ENCODE peak calls at places on chromosomes 16 and 17, in ten cellular contexts. T is CD8-positive, alpha-beta T cell; L is Panc1; E is AG04450; R is body of pancreas; O is adrenal gland; G is BJ; H is tibial artery; X is PC-3; B is psoas muscle. Y is an unnamed sample.

GRCh38 chr16:47477680-47478079 is 16.5 kb downstream of the PHKB start:
- DNase-seq in T (no peak), L (no peak), E (no peak), R (no peak), O (no peak), G (no peak), H (no peak), X (peak; percentile 61), B (no peak), Y (no peak)

GRCh38 chr16:47732806-47733150 is 271.6 kb downstream of the PHKB start:
- DNase-seq in T (no peak), L (peak; percentile 42), E (peak; percentile 94), R (no peak), O (no peak), G (no peak), H (no peak), X (peak; percentile 71), B (no peak), Y (no peak)

GRCh38 chr17:6428207-6428965 is 6.5 kb downstream of the AIPL1 start:
- DNase-seq in T (no peak), L (no peak), E (no peak), R (no peak), O (no peak), G (no peak), H (no peak), X (no peak), B (no peak), Y (no peak)

GRCh38 chr17:29784661-29785060 is 145.4 kb downstream of the SSH2 start:
- DNase-seq in T (no peak), L (no peak), E (no peak), R (no peak), O (no peak), G (no peak), H (no peak), X (no peak), B (no peak), Y (no peak)

GRCh38 chr16:88633684-88634140 is 4.7 kb upstream of the IL17C start:
- DNase-seq in T (peak; percentile 41), L (no peak), E (no peak), R (peak; percentile 45), O (no peak), G (no peak), H (peak; percentile 37), X (no peak), B (no peak), Y (peak; percentile 36)

GRCh38 chr16:22217890-22218730 is 12.0 kb downstream of the EEF2K start:
- DNase-seq in T (no peak), L (no peak), E (no peak), R (no peak), O (no peak), G (no peak), H (peak; percentile 66), X (no peak), B (peak; percentile 55), Y (peak; percentile 36)

GRCh38 chr17:74532115-74532514 is 840 bp upstream of the CD300LB start:
- DNase-seq in T (no peak), L (no peak), E (no peak), R (peak; percentile 19), O (peak; percentile 63), G (no peak), H (peak; percentile 64), X (no peak), B (no peak), Y (peak; percentile 70)

GRCh38 chr16:15897834-15898254 is 9.4 kb upstream of the CEP20 start:
- DNase-seq in T (no peak), L (no peak), E (no peak), R (no peak), O (no peak), G (no peak), H (no peak), X (peak; percentile 38), B (no peak), Y (no peak)

GRCh38 chr16:87963400-87963799 is 12.2 kb downstream of the BANP start:
- DNase-seq in T (peak; percentile 47), L (no peak), E (no peak), R (no peak), O (no peak), G (peak; percentile 43), H (no peak), X (peak; percentile 50), B (no peak), Y (no peak)

GRCh38 chr16:24853830-24854229 is 8.1 kb downstream of the SLC5A11 start:
- DNase-seq in T (no peak), L (no peak), E (no peak), R (peak; percentile 20), O (peak; percentile 29), G (no peak), H (no peak), X (peak; percentile 78), B (no peak), Y (peak; percentile 60)

GRCh38 chr17:15269690-15270089 is 4.6 kb upstream of the PMP22 start:
- DNase-seq in T (no peak), L (no peak), E (no peak), R (no peak), O (no peak), G (no peak), H (no peak), X (no peak), B (no peak), Y (no peak)

GRCh38 chr17:51455931-51456330 is 195.6 kb downstream of the UTP18 start:
- DNase-seq in T (no peak), L (no peak), E (no peak), R (no peak), O (no peak), G (no peak), H (no peak), X (no peak), B (no peak), Y (no peak)

GRCh38 chr16:10578474-10579316 is 1.7 kb downstream of the EMP2 start:
- DNase-seq in T (no peak), L (no peak), E (no peak), R (peak; percentile 47), O (no peak), G (no peak), H (no peak), X (peak; percentile 55), B (no peak), Y (no peak)

GRCh38 chr16:56606688-56607618 is 1.4 kb upstream of the MT2A start:
- DNase-seq in T (no peak), L (no peak), E (peak; percentile 93), R (peak; percentile 64), O (peak; percentile 96), G (peak; percentile 96), H (peak; percentile 92), X (peak; percentile 95), B (peak; percentile 92), Y (peak; percentile 83)

GRCh38 chr17:43691317-43691693 is 29.6 kb upstream of the MEOX1 start:
- DNase-seq in T (no peak), L (no peak), E (no peak), R (no peak), O (no peak), G (no peak), H (no peak), X (no peak), B (no peak), Y (no peak)

DNA sequence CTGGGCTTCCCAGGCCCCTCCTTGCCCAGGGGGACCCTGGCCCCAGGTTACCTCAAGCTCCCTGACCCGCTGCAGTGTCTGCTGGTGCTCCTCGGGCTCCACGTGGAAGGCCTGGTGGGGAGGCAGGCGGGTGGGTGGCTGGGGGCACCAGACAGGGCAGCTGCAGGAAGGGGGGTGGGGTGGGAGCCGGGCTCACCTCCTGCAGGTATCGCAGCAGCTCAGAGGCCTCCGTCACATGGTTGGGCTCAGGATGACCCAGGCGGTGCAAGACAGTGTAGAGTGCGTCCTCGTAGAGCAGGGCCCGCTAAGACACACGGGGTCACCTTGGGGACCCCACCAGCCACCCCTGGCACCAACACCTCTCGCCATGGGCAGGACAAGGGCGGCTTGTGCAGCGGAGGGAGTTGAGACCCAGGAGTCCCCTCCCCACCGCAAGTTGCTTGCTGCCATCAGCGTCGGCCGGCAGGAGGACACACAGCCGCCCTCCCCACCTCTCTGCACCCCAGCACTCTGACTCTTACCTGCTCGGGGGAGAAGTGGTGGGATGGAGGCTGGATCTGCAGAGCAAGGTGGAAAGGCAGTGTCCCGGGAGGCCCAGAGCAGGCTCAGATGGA is 1.1 kb downstream of the UNC13D start:
- DNase-seq in T (peak; percentile 11), L (no peak), E (no peak), R (peak; percentile 6), O (no peak), G (no peak), H (no peak), X (no peak), B (no peak), Y (no peak)
- H3K4me3 ChIP-seq in T (peak overlapping the region; percentile 93), L (no peak overlapping the region), E (no peak overlapping the region), R (no peak overlapping the region), O (no peak overlapping the region), G (no peak overlapping the region), H (peak overlapping the region; percentile 5), X (peak overlapping the region; percentile 57), B (peak overlapping the region; percentile 34), Y (no peak overlapping the region)

DNA sequence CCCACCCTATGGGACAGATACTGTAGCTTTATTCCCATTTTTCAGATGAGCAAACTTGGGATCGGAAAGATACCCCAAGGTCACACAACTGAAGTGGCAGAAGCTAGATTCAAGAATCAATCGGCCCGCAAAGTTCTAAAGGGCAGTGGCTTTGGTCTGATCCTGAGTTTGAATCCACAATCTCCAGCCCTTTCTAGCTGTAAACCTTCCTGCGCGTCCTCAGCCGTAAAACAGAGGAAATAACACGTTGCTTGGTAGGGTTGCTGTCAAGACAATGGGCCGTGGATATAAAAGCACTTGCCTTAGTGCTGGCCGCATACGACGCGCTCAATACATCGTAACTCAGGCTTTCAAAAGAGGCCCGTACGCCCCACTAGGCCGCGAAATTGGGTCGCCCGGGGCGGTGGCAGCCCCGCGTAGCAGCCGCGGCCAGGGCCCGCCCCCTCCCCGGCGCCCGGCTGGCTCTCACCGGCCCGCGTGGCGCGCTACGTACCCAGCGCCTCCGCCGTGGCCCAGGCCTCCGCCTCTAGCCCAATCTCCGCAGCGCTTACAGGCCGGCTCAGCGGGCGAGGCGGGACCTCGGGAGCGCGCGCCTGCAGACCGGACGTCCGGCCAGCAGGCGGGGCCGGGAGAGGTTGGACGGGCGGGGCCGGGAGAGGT is at the start of gene DCAKD:
- DNase-seq in T (peak; percentile 81), L (no peak), E (peak; percentile 86), R (peak; percentile 96), O (peak; percentile 94), G (peak; percentile 75), H (peak; percentile 93), X (peak; percentile 99), B (peak; percentile 96), Y (peak; percentile 95)
- TF ChIP-seq CTCF in T (no peak), L (no peak), E (no peak), R (peak; percentile 47), O (peak; percentile 27), G (no peak), H (no peak), X (no peak), B (no peak), Y (peak; percentile 20)

GRCh38 chr17:57496382-57496781 is 240.1 kb downstream of the MSI2 start:
- DNase-seq in T (no peak), L (no peak), E (no peak), R (no peak), O (no peak), G (no peak), H (no peak), X (no peak), B (no peak), Y (no peak)
- H3K4me3 ChIP-seq in T (no peak overlapping the region), L (no peak overlapping the region), E (no peak overlapping the region), R (no peak overlapping the region), O (no peak overlapping the region), G (no peak overlapping the region), H (no peak overlapping the region), X (no peak overlapping the region), B (no peak overlapping the region), Y (no peak overlapping the region)

DNA sequence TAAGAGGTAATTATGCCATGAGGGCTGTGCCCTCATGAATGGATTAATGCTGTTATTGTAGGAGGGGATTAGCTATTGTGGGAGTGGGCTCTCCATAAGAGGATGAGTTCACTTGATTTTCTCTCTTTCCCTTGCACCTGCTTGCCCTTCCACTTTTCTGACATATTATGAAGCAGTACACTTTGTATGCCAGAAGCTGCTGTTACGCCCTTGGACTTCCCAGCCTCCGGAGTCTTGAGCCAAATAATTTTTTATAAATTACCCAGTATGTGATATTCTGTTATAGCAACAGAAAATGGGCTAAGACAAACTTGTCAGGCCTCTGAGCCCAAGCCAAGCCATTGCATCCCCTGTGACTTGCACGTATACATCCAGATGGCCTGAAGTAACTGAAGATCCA is 38.4 kb downstream of the PSMD12 start:
- DNase-seq in T (no peak), L (no peak), E (no peak), R (no peak), O (no peak), G (no peak), H (no peak), X (no peak), B (no peak), Y (no peak)
- TF ChIP-seq CTCF in T (no peak), L (no peak), E (no peak), R (no peak), O (no peak), G (no peak), H (no peak), X (no peak), B (no peak), Y (no peak)

Y was measured in testis.